ENCODE peak calls at places on chromosomes 7 and 10, in five cellular contexts. One of them, this sample, is unnamed.
A peak's percentile ranks its signal among the peaks of the same experiment; 100 is the strongest.

GRCh38 chr10:50512214-50512595 is 111.6 kb downstream of the SGMS1 start:
- DNase-seq in body of pancreas: no peak
- DNase-seq in AG09309: no peak
- DNase-seq in cardiac fibroblast: no peak
- DNase-seq in PC-3: no peak
- DNase-seq in this sample: no peak

GRCh38 chr7:2474813-2475677 is 1.2 kb downstream of the GRIFIN start:
- DNase-seq in PC-3: no peak
- DNase-seq in AG09309: no peak
- DNase-seq in body of pancreas: peak; percentile 52
- DNase-seq in cardiac fibroblast: no peak
- DNase-seq in this sample: no peak

GRCh38 chr10:127292888-127293287 is 96.5 kb upstream of the INSYN2A start:
- DNase-seq in body of pancreas: no peak
- DNase-seq in PC-3: no peak
- DNase-seq in cardiac fibroblast: no peak
- DNase-seq in AG09309: no peak
- DNase-seq in this sample: no peak

GRCh38 chr7:46452781-46453180 is 531.7 kb upstream of the IGFBP3 start:
- DNase-seq in AG09309: no peak
- DNase-seq in PC-3: no peak
- DNase-seq in cardiac fibroblast: peak; percentile 38
- DNase-seq in body of pancreas: no peak
- DNase-seq in this sample: no peak

GRCh38 chr10:52215745-52216361 is 98.2 kb upstream of the DKK1 start:
- DNase-seq in AG09309: no peak
- DNase-seq in body of pancreas: peak; percentile 59
- DNase-seq in PC-3: peak; percentile 96
- DNase-seq in cardiac fibroblast: peak; percentile 82
- DNase-seq in this sample: no peak

GRCh38 chr7:64755881-64756280 is 38.3 kb upstream of the ZNF138 start:
- DNase-seq in cardiac fibroblast: no peak
- DNase-seq in body of pancreas: no peak
- DNase-seq in PC-3: no peak
- DNase-seq in AG09309: no peak
- DNase-seq in this sample: no peak

GRCh38 chr10:52729259-52730104 is 43.1 kb downstream of the MBL2 start:
- DNase-seq in body of pancreas: no peak
- DNase-seq in AG09309: no peak
- DNase-seq in PC-3: peak; percentile 95
- DNase-seq in cardiac fibroblast: peak; percentile 63
- DNase-seq in this sample: no peak

GRCh38 chr10:132311338-132311939 is 3.7 kb upstream of the STK32C start:
- DNase-seq in cardiac fibroblast: no peak
- DNase-seq in PC-3: no peak
- DNase-seq in body of pancreas: peak; percentile 66
- DNase-seq in AG09309: no peak
- DNase-seq in this sample: no peak

GRCh38 chr7:155381852-155382801 is 75.8 kb upstream of the EN2 start:
- DNase-seq in cardiac fibroblast: no peak
- DNase-seq in body of pancreas: no peak
- DNase-seq in PC-3: no peak
- DNase-seq in AG09309: no peak
- DNase-seq in this sample: no peak

GRCh38 chr10:7258948-7259523 is 151.8 kb downstream of the SFMBT2 start:
- DNase-seq in PC-3: no peak
- DNase-seq in body of pancreas: no peak
- DNase-seq in AG09309: no peak
- DNase-seq in cardiac fibroblast: no peak
- DNase-seq in this sample: no peak

GRCh38 chr7:131722371-131722770 is 165.9 kb upstream of the PODXL start:
- DNase-seq in body of pancreas: no peak
- DNase-seq in cardiac fibroblast: no peak
- DNase-seq in PC-3: no peak
- DNase-seq in AG09309: no peak
- DNase-seq in this sample: no peak

GRCh38 chr10:48805848-48806247 is 121.2 kb downstream of the WDFY4 start:
- DNase-seq in cardiac fibroblast: no peak
- DNase-seq in PC-3: no peak
- DNase-seq in body of pancreas: no peak
- DNase-seq in AG09309: no peak
- DNase-seq in this sample: no peak

GRCh38 chr7:30845426-30846135 is 66.1 kb upstream of the AQP1 start:
- DNase-seq in cardiac fibroblast: peak; percentile 63
- DNase-seq in AG09309: no peak
- DNase-seq in body of pancreas: no peak
- DNase-seq in PC-3: peak; percentile 48
- DNase-seq in this sample: peak; percentile 12

GRCh38 chr10:35059486-35059885 is 30.7 kb downstream of the CUL2 start:
- DNase-seq in cardiac fibroblast: no peak
- DNase-seq in AG09309: no peak
- DNase-seq in PC-3: no peak
- DNase-seq in body of pancreas: no peak
- DNase-seq in this sample: no peak

GRCh38 chr7:21253740-21254687 is 173.9 kb upstream of the SP4 start:
- DNase-seq in AG09309: no peak
- DNase-seq in body of pancreas: peak; percentile 58
- DNase-seq in cardiac fibroblast: peak; percentile 55
- DNase-seq in PC-3: peak; percentile 79
- DNase-seq in this sample: no peak

GRCh38 chr7:40965745-40966144 is 737.1 kb downstream of the INHBA start:
- DNase-seq in PC-3: no peak
- DNase-seq in cardiac fibroblast: no peak
- DNase-seq in body of pancreas: no peak
- DNase-seq in AG09309: no peak
- DNase-seq in this sample: no peak

DNA sequence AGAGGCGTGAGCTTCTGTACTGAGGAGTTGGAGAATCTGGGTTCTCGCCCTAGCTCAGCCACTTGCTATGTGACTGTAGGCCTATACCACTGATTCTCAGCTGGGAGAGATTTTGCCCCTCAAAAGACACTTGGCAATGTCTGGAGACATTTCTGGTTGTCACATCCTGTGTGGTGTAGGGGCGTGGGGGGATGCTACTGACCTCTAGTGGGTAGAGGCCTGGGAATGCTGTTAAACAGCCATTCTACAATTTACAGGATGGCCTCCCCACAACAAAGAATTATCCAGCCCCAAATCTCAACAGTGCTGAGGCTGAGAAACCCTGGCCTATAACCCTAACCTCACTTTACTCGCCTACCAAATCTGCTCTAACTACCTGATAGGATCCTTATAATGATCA is 58.8 kb upstream of the GAD2 start:
- DNase-seq in cardiac fibroblast: no peak
- DNase-seq in AG09309: no peak
- DNase-seq in body of pancreas: no peak
- DNase-seq in PC-3: no peak
- DNase-seq in this sample: no peak
- TF ChIP-seq CTCF in cardiac fibroblast: no peak
- TF ChIP-seq CTCF in AG09309: no peak
- TF ChIP-seq CTCF in body of pancreas: no peak
- TF ChIP-seq CTCF in PC-3: no peak
- TF ChIP-seq CTCF in this sample: no peak

DNA sequence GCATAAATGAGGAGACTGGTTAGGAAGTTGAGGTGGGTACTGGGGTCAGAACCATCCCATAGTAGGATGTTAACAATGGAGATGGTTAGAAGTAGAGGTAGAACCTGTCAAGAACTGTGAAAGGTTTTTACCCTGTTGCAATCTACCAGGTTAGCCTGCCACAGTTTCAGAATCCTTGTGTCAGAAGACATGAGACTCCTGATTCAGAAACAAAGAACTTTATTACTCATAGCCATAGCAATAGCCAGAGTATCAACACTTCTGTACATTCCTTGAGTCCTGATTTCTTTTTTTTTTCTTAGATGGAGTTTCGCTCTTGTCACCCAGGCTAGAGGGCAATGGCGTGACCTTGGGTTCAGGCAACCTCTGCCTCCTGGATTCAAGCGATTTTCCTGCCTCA is 200.9 kb downstream of the GRM3 start:
- DNase-seq in cardiac fibroblast: no peak
- DNase-seq in PC-3: no peak
- DNase-seq in body of pancreas: no peak
- DNase-seq in AG09309: no peak
- DNase-seq in this sample: no peak
- TF ChIP-seq CTCF in cardiac fibroblast: no peak
- TF ChIP-seq CTCF in PC-3: no peak
- TF ChIP-seq CTCF in body of pancreas: no peak
- TF ChIP-seq CTCF in AG09309: no peak
- TF ChIP-seq CTCF in this sample: no peak

GRCh38 chr7:100629117-100629711 is 12.1 kb downstream of the TFR2 start:
- DNase-seq in body of pancreas: no peak
- DNase-seq in AG09309: no peak
- DNase-seq in cardiac fibroblast: peak; percentile 23
- DNase-seq in PC-3: peak; percentile 55
- DNase-seq in this sample: peak; percentile 59
- TF ChIP-seq CTCF in body of pancreas: no peak
- TF ChIP-seq CTCF in AG09309: peak; percentile 42
- TF ChIP-seq CTCF in cardiac fibroblast: peak; percentile 43
- TF ChIP-seq CTCF in PC-3: peak; percentile 56
- TF ChIP-seq CTCF in this sample: peak; percentile 44

GRCh38 chr7:51224811-51225581 is 91.6 kb downstream of the COBL start:
- DNase-seq in body of pancreas: peak; percentile 67
- DNase-seq in AG09309: no peak
- DNase-seq in PC-3: peak; percentile 86
- DNase-seq in cardiac fibroblast: no peak
- DNase-seq in this sample: no peak
- TF ChIP-seq CTCF in body of pancreas: peak; percentile 40
- TF ChIP-seq CTCF in AG09309: no peak
- TF ChIP-seq CTCF in PC-3: peak; percentile 80
- TF ChIP-seq CTCF in cardiac fibroblast: peak; percentile 6
- TF ChIP-seq CTCF in this sample: no peak

This sample was measured in CD14-positive monocyte.